ENCODE peak calls at places on chromosomes 7 and 10, in nine cellular contexts. S is stomach, M is spleen, C is upper lobe of left lung, R is prostate gland, V is breast epithelium, U is transverse colon, K is HCT116, L is endothelial cell of umbilical vein. P is an unnamed sample.

GRCh38 chr10:71161429-71161828 is 50.9 kb upstream of the UNC5B start:
- DNase-seq in V (no peak), S (no peak), K (no peak), C (no peak), U (no peak), M (no peak), R (no peak), L (no peak), P (no peak)

GRCh38 chr7:11203224-11203623 is 229.6 kb downstream of the PHF14 start:
- DNase-seq in L (no peak), V (no peak), K (no peak), M (no peak), R (no peak), C (no peak), U (no peak), S (no peak), P (no peak)

GRCh38 chr10:77080361-77081027 is 557.1 kb downstream of the KCNMA1 start:
- DNase-seq in V (no peak), C (no peak), U (no peak), M (no peak), R (no peak), L (no peak), K (no peak), S (no peak), P (no peak)

GRCh38 chr7:102284891-102285540 is 1.7 kb upstream of the SH2B2 start:
- DNase-seq in M (peak), R (no peak), S (peak), U (peak), C (no peak), K (no peak), V (no peak), L (no peak), P (no peak)

GRCh38 chr10:79431891-79432831 is 13.3 kb downstream of the ZCCHC24 start:
- DNase-seq in R (no peak), L (no peak), S (no peak), K (no peak), M (peak), U (no peak), V (no peak), C (no peak), P (no peak)

GRCh38 chr7:87435546-87435945 is 39.9 kb downstream of the ABCB4 start:
- DNase-seq in S (no peak), V (no peak), L (no peak), C (no peak), R (no peak), U (no peak), K (no peak), M (no peak), P (no peak)

GRCh38 chr7:131843862-131844261 is 287.4 kb upstream of the PODXL start:
- DNase-seq in M (no peak), U (peak), K (no peak), C (no peak), L (no peak), R (peak), V (no peak), S (no peak), P (no peak)

GRCh38 chr10:79393221-79393923 is 46.1 kb downstream of the PPIF start:
- DNase-seq in S (no peak), R (no peak), L (no peak), K (no peak), U (peak), V (no peak), M (peak), C (no peak), P (no peak)

GRCh38 chr7:82442492-82443043 is 1.0 kb downstream of the CACNA2D1 start:
- DNase-seq in K (no peak), V (no peak), L (peak), U (no peak), C (peak), S (no peak), R (peak), M (no peak), P (no peak)

GRCh38 chr7:74502216-74502891 is 48.6 kb downstream of the GTF2IRD1 start:
- DNase-seq in R (peak), K (no peak), M (no peak), C (no peak), U (peak), L (no peak), S (peak), V (peak), P (no peak)

GRCh38 chr10:117472872-117473271 is 69.7 kb upstream of the EMX2 start:
- DNase-seq in L (no peak), M (peak), U (no peak), K (no peak), C (no peak), R (no peak), S (no peak), V (no peak), P (no peak)

GRCh38 chr7:96178581-96178980 is 143.3 kb downstream of the SLC25A13 start:
- DNase-seq in V (no peak), K (no peak), S (no peak), M (no peak), C (no peak), U (no peak), L (no peak), R (no peak), P (no peak)

GRCh38 chr7:150737265-150738055 is at the start of gene GIMAP5:
- DNase-seq in K (no peak), V (no peak), R (no peak), C (no peak), M (peak), U (no peak), L (peak), S (no peak), P (no peak)

GRCh38 chr10:14378387-14378960 is 47.8 kb upstream of the FRMD4A start:
- DNase-seq in L (no peak), C (no peak), S (no peak), R (no peak), M (no peak), U (no peak), V (no peak), K (no peak), P (no peak)

GRCh38 chr10:547591-548081 is 141.8 kb downstream of the DIP2C start:
- DNase-seq in U (no peak), L (no peak), C (no peak), R (no peak), M (no peak), S (no peak), K (no peak), V (no peak), P (no peak)

GRCh38 chr7:102916881-102917280 is 4.1 kb downstream of the LRRC17 start:
- DNase-seq in L (no peak), V (no peak), S (no peak), R (no peak), M (no peak), U (no peak), C (no peak), K (no peak), P (no peak)

GRCh38 chr7:5214236-5214635 is 24.2 kb downstream of the WIPI2 start:
- DNase-seq in C (no peak), M (peak), R (no peak), U (no peak), K (no peak), V (no peak), L (no peak), S (no peak), P (no peak)

GRCh38 chr7:5210751-5211338 is 20.8 kb downstream of the WIPI2 start:
- DNase-seq in L (no peak), U (no peak), S (no peak), R (no peak), V (no peak), K (no peak), M (peak), C (no peak), P (no peak)

GRCh38 chr7:5212633-5213285 is 22.7 kb downstream of the WIPI2 start:
- DNase-seq in K (no peak), C (no peak), M (peak), S (no peak), U (no peak), R (no peak), V (no peak), L (no peak), P (no peak)

GRCh38 chr7:5213286-5213645 is 23.2 kb downstream of the WIPI2 start:
- DNase-seq in U (no peak), C (peak), K (no peak), S (no peak), M (peak), V (no peak), L (no peak), R (no peak), P (no peak)

DNA sequence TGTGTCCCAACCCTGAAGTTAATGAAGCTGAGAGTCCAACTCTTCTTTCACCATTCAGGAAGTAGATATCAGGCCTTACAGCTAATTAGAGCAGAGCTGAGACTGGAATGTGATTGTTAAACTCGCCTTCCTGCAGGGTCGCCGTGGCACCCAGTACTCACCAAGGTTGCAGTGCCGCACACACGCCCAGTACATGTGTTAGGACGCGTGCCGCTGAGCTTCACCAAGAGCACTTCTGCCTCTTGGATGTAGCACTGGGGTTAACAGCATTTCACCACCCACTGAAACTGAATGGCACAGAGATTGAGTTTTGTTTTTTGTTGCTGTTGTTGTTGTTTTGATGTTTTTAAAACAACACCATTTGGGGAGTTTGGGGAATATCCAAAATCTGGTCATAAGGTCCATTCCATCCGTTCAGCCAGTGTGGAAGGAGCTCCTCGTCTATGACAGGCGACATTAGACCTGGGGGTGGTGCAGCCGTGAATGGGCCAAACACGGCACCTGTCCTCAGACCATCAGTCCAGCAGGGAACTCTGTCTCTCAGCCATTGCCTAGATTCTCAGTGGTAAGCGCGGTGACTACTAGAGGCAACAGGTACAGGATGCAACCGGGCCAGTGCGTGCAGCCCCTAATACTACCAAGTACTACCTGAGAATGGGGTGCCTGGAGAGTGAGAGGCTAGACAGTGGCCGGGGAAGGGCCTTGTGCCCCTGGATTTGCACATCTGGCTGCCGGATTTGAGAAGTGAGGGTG is 21.9 kb downstream of the WIPI2 start:
- DNase-seq in V (no peak), U (no peak), C (no peak), S (no peak), M (peak), R (no peak), L (no peak), K (no peak), P (no peak)
- TF ChIP-seq POLR2A in V (no peak), U (no peak), C (no peak), S (no peak), M (no peak), R (no peak), L (no peak), K (no peak), P (no peak)

GRCh38 chr10:35533565-35533964 is 71.6 kb upstream of the GJD4 start:
- DNase-seq in U (no peak), V (no peak), C (no peak), L (no peak), S (no peak), R (peak), M (no peak), K (no peak), P (no peak)
- TF ChIP-seq POLR2AphosphoS5 in U (no peak), V (no peak), C (no peak), L (no peak), S (no peak), R (no peak), M (no peak), K (no peak), P (no peak)

GRCh38 chr10:60532691-60533468 is 143.2 kb upstream of the ANK3 start:
- DNase-seq in L (no peak), M (no peak), C (no peak), K (no peak), S (no peak), V (no peak), R (no peak), U (peak), P (no peak)

GRCh38 chr10:60534791-60535389 is 145.2 kb upstream of the ANK3 start:
- DNase-seq in U (no peak), C (no peak), M (no peak), K (no peak), R (no peak), L (no peak), V (no peak), S (no peak), P (no peak)

GRCh38 chr10:60535427-60535826 is 145.8 kb upstream of the ANK3 start:
- DNase-seq in M (no peak), U (no peak), L (no peak), V (no peak), S (no peak), C (no peak), K (no peak), R (no peak), P (no peak)

GRCh38 chr10:60537697-60538096 is 148.0 kb upstream of the ANK3 start:
- DNase-seq in L (no peak), U (no peak), V (no peak), K (peak), M (no peak), C (no peak), S (no peak), R (no peak), P (no peak)

DNA sequence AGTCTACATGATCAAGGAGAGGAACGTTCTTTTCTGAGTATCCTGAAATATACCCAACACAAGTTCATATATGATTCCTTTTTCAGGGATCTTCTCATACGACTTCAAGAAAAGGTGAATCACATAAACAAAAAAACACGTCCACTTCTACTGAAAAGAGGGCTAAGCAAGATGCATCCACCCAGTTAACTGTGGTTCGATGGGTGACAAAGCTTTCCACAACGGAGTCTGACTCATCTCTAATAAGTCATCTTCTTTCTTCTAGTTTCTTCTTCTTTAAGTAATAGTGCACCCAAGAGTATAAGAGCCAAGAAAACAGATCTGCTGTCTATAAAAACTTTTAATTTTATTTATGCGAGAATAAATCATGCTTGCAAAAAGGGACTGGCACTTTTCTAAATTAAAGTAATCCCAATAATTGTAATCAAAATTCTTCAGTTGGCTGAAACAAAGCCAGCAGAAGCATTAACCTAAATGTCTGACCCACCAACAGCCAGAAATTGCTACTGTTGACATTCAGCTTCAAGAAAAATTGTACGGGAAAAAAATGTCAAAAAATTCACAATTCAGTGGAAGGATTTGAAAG is 146.9 kb upstream of the ANK3 start:
- DNase-seq in V (no peak), C (no peak), M (no peak), L (no peak), S (no peak), K (peak), R (no peak), U (no peak), P (no peak)
- TF ChIP-seq POLR2A in V (no peak), C (no peak), M (no peak), L (no peak), S (no peak), K (no peak), R (no peak), U (no peak), P (no peak)

GRCh38 chr7:6481445-6481844 is 33.7 kb upstream of the DAGLB start:
- DNase-seq in L (no peak), M (no peak), U (no peak), C (no peak), V (no peak), S (no peak), K (no peak), R (no peak), P (no peak)
- TF ChIP-seq POLR2AphosphoS5 in L (no peak), M (no peak), U (no peak), C (no peak), V (no peak), S (no peak), K (no peak), R (no peak), P (no peak)

GRCh38 chr7:119472398-119473038 is 800.5 kb upstream of the KCND2 start:
- DNase-seq in V (no peak), C (no peak), U (peak), S (peak), R (no peak), M (no peak), K (no peak), L (no peak), P (no peak)
- TF ChIP-seq POLR2A in V (no peak), C (no peak), U (no peak), S (no peak), R (no peak), M (no peak), K (no peak), L (no peak), P (no peak)

GRCh38 chr10:33410860-33411234 is 76.4 kb upstream of the NRP1 start:
- DNase-seq in L (no peak), M (no peak), K (no peak), C (no peak), V (no peak), S (no peak), U (no peak), R (no peak), P (no peak)
- TF ChIP-seq POLR2AphosphoS5 in L (no peak), M (no peak), K (no peak), C (no peak), V (no peak), S (no peak), U (no peak), R (no peak), P (no peak)

GRCh38 chr10:42638053-42638820 is at the start of gene ZNF33B:
- DNase-seq in R (peak), S (peak), M (peak), K (peak), L (peak), U (peak), C (peak), V (peak), P (peak)
- TF ChIP-seq POLR2A in R (peak), S (no peak), M (peak), K (peak), L (peak), U (peak), C (peak), V (peak), P (peak)

GRCh38 chr10:43386981-43387677 is 15.7 kb downstream of the FXYD4 start:
- DNase-seq in K (no peak), C (no peak), M (peak), S (no peak), U (no peak), R (no peak), V (no peak), L (no peak), P (no peak)
- TF ChIP-seq POLR2AphosphoS5 in K (no peak), C (no peak), M (peak), S (peak), U (no peak), R (no peak), V (no peak), L (no peak), P (no peak)

DNA sequence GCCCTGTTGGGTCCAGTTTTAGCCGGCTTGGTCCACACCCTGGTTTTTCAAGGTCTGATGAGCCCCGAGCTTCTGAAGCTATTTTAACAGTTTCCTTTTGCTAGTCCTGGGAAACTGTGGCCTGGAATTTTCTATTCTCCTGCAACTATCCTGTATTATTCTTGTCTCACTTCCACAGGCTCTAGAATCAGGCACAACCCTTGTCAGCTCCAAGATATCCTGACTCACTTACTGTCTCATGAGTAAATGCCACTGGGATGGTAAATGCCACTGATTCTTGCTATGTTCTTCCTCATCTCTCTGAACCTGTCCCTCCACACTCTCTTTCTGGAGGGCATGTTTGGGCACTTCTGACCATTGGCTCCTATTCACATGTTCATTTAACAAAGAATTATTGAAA is 611.5 kb upstream of the IGFBP3 start:
- DNase-seq in M (no peak), K (no peak), R (no peak), L (no peak), U (no peak), S (no peak), V (no peak), C (no peak), P (no peak)
- TF ChIP-seq POLR2A in M (no peak), K (no peak), R (no peak), L (no peak), U (no peak), S (no peak), V (no peak), C (no peak), P (no peak)

GRCh38 chr7:78746261-78746660 is 707.2 kb downstream of the MAGI2 start:
- DNase-seq in M (no peak), S (no peak), L (no peak), R (no peak), C (no peak), V (no peak), U (no peak), K (no peak), P (no peak)
- TF ChIP-seq POLR2AphosphoS5 in M (no peak), S (no peak), L (no peak), R (no peak), C (no peak), V (no peak), U (no peak), K (no peak), P (no peak)